ENCODE peak calls at places on chromosomes 13 and 19, in five cellular contexts. E is heart left ventricle, Y is esophagus squamous epithelium, M is K562, R is adrenal gland. B is an unnamed sample.

GRCh38 chr13:97477824-97478223 is 43.9 kb downstream of the RAP2A start:
- DNase-seq in E (no peak), Y (no peak), M (no peak), R (no peak), B (no peak)

GRCh38 chr13:83272076-83272475 is 610.2 kb downstream of the SLITRK1 start:
- DNase-seq in E (no peak), Y (no peak), M (no peak), R (no peak), B (no peak)

GRCh38 chr13:28584873-28585317 is 74.0 kb upstream of the POMP start:
- DNase-seq in E (no peak), Y (no peak), M (no peak), R (no peak), B (no peak)

GRCh38 chr13:50687545-50687944 is 155.9 kb downstream of the DLEU7 start:
- DNase-seq in E (no peak), Y (no peak), M (no peak), R (no peak), B (no peak)

GRCh38 chr19:53537523-53538377 is at the start of gene ZNF331:
- DNase-seq in E (peak; percentile 87), Y (peak; percentile 45), M (no peak), R (peak; percentile 86), B (peak; percentile 78)

GRCh38 chr13:22091222-22091970 is 420.5 kb downstream of the FGF9 start:
- DNase-seq in E (no peak), Y (no peak), M (no peak), R (no peak), B (no peak)

GRCh38 chr13:71610876-71611275 is 256.1 kb downstream of the DACH1 start:
- DNase-seq in E (no peak), Y (no peak), M (no peak), R (no peak), B (no peak)

GRCh38 chr13:109131698-109132257 is 502.4 kb downstream of the MYO16 start:
- DNase-seq in E (peak; percentile 46), Y (no peak), M (no peak), R (no peak), B (no peak)

GRCh38 chr13:99811067-99811715 is 160.4 kb downstream of the ZIC5 start:
- DNase-seq in E (no peak), Y (no peak), M (no peak), R (no peak), B (no peak)

GRCh38 chr13:109764474-109765292 is 21.7 kb downstream of the IRS2 start:
- DNase-seq in E (no peak), Y (no peak), M (no peak), R (no peak), B (no peak)

GRCh38 chr13:85995788-85996418 is 196.7 kb upstream of the SLITRK6 start:
- DNase-seq in E (no peak), Y (no peak), M (no peak), R (no peak), B (no peak)

GRCh38 chr13:20828540-20829364 is 55.0 kb upstream of the EEF1AKMT1 start:
- DNase-seq in E (no peak), Y (no peak), M (no peak), R (peak; percentile 46), B (peak; percentile 23)

GRCh38 chr19:6056282-6056741 is 54.0 kb downstream of the RFX2 start:
- DNase-seq in E (no peak), Y (no peak), M (no peak), R (peak; percentile 33), B (no peak)

GRCh38 chr13:25276748-25277147 is 10.5 kb downstream of the MTMR6 start:
- DNase-seq in E (no peak), Y (no peak), M (no peak), R (no peak), B (no peak)

GRCh38 chr13:20943519-20944012 is 41.0 kb upstream of the XPO4 start:
- DNase-seq in E (peak; percentile 89), Y (peak; percentile 8), M (peak; percentile 47), R (peak; percentile 88), B (peak; percentile 92)

GRCh38 chr19:16876904-16877361 is 11.9 kb upstream of the F2RL3 start:
- DNase-seq in E (no peak), Y (no peak), M (no peak), R (no peak), B (peak; percentile 29)

GRCh38 chr19:16875584-16876555 is 12.9 kb upstream of the F2RL3 start:
- DNase-seq in E (no peak), Y (no peak), M (no peak), R (no peak), B (no peak)

GRCh38 chr19:16877581-16877980 is 11.2 kb upstream of the F2RL3 start:
- DNase-seq in E (no peak), Y (no peak), M (no peak), R (no peak), B (no peak)

GRCh38 chr19:16880884-16881554 is 7.8 kb upstream of the F2RL3 start:
- DNase-seq in E (no peak), Y (no peak), M (no peak), R (no peak), B (no peak)

GRCh38 chr19:16878181-16878965 is 10.4 kb upstream of the F2RL3 start:
- DNase-seq in E (no peak), Y (no peak), M (no peak), R (no peak), B (no peak)
- H3K27ac ChIP-seq in E (peak overlapping the region; percentile 77), Y (no peak overlapping the region), M (no peak overlapping the region), R (no peak overlapping the region), B (no peak overlapping the region)

DNA sequence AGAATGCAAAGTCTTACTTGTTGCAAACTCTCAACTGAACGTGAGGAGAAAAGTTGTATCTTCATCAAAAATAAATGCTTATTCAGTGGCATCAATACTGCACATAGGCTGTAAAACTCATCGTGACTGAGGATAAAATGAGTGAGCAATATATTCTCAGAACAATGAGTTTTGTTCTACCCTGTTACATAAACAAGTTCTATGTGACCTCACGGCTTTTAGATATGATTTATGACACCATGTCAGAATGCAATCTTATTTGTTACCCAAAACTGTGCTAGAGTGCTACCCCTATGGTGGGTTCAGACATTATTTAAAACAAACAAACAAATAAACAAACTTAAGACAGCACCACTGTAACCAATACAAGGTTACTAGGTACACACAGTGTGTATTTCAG is 55.4 kb downstream of the FOXO1 start:
- DNase-seq in E (no peak), Y (no peak), M (no peak), R (no peak), B (no peak)
- H3K4me1 ChIP-seq in E (peaks cover 6% of the 10 kb centered on the region), Y (peaks cover 12% of the 10 kb centered on the region), M (no peaks in the 10 kb centered on the region), R (peaks cover 34% of the 10 kb centered on the region), B (peaks cover 44% of the 10 kb centered on the region)

GRCh38 chr19:52522555-52522954 is 4.9 kb upstream of the ZNF808 start:
- DNase-seq in E (no peak), Y (no peak), M (peak; percentile 48), R (no peak), B (no peak)

GRCh38 chr19:52527954-52528326 is 472 bp downstream of the ZNF808 start:
- DNase-seq in E (peak; percentile 31), Y (no peak), M (peak; percentile 58), R (peak; percentile 23), B (peak; percentile 5)

GRCh38 chr19:52532480-52532879 is 5.0 kb downstream of the ZNF808 start:
- DNase-seq in E (no peak), Y (no peak), M (no peak), R (no peak), B (no peak)

GRCh38 chr19:52524086-52524485 is 3.4 kb upstream of the ZNF808 start:
- DNase-seq in E (no peak), Y (no peak), M (no peak), R (no peak), B (no peak)

GRCh38 chr19:52527134-52527953 is at the start of gene ZNF808:
- DNase-seq in E (peak; percentile 98), Y (peak; percentile 89), M (peak; percentile 89), R (peak; percentile 98), B (peak; percentile 99)
- TF ChIP-seq POLR2A in E (peak; percentile 21), Y (no peak), M (peak; percentile 81), R (peak; percentile 69), B (peak; percentile 71)

GRCh38 chr13:41028051-41028450 is 8.9 kb upstream of the ELF1 start:
- DNase-seq in E (no peak), Y (no peak), M (no peak), R (no peak), B (no peak)
- H3K27ac ChIP-seq in E (no peak overlapping the region), Y (no peak overlapping the region), M (no peak overlapping the region), R (no peak overlapping the region), B (no peak overlapping the region)

GRCh38 chr13:35743165-35743564 is 266.7 kb upstream of the MAB21L1 start:
- DNase-seq in E (no peak), Y (no peak), M (no peak), R (no peak), B (no peak)
- H3K4me1 ChIP-seq in E (no peaks in the 10 kb centered on the region), Y (no peaks in the 10 kb centered on the region), M (no peaks in the 10 kb centered on the region), R (no peaks in the 10 kb centered on the region), B (no peaks in the 10 kb centered on the region)